ENCODE peak calls at places on chromosomes 12 and 14, in seven cellular contexts. U, L, X, D, R, G and S are unnamed samples.

GRCh38 chr12:66065623-66066022 is 64.9 kb downstream of the LLPH start:
- DNase-seq in D (no peak), G (no peak), X (no peak), R (peak; percentile 49), L (no peak), U (no peak), S (no peak)

GRCh38 chr14:93959239-93960107 is 16.9 kb downstream of the ASB2 start:
- DNase-seq in X (peak; percentile 94), D (peak; percentile 93), G (no peak), L (peak; percentile 90), U (peak; percentile 56), R (peak; percentile 95), S (no peak)

GRCh38 chr12:22312336-22312735 is 22.2 kb downstream of the ST8SIA1 start:
- DNase-seq in R (peak; percentile 54), U (peak; percentile 55), X (no peak), L (no peak), G (peak; percentile 48), D (no peak), S (peak; percentile 53)

GRCh38 chr12:62934799-62935674 is at the start of gene PPM1H:
- DNase-seq in D (peak; percentile 83), X (peak; percentile 35), G (peak; percentile 91), L (peak; percentile 62), R (peak; percentile 11), U (peak; percentile 70), S (peak; percentile 76)

GRCh38 chr14:89479802-89480201 is 62.8 kb upstream of the FOXN3 start:
- DNase-seq in L (no peak), D (no peak), R (peak; percentile 45), U (no peak), G (no peak), X (peak; percentile 97), S (no peak)

GRCh38 chr14:103221781-103222358 is 98.6 kb downstream of the TNFAIP2 start:
- DNase-seq in D (no peak), U (no peak), X (no peak), R (no peak), L (no peak), G (no peak), S (no peak)

GRCh38 chr14:85444685-85445084 is 85.3 kb upstream of the FLRT2 start:
- DNase-seq in L (no peak), R (peak; percentile 25), X (peak; percentile 28), G (peak; percentile 72), D (no peak), U (no peak), S (no peak)

GRCh38 chr12:45268672-45269406 is 52.9 kb downstream of the ANO6 start:
- DNase-seq in X (no peak), R (peak; percentile 82), U (peak; percentile 85), D (peak; percentile 80), L (peak; percentile 18), G (peak; percentile 79), S (peak; percentile 80)

GRCh38 chr12:122003646-122004611 is 17.8 kb upstream of the BCL7A start:
- DNase-seq in R (no peak), U (no peak), G (no peak), L (peak; percentile 80), D (no peak), X (no peak), S (no peak)

GRCh38 chr12:113351089-113351488 is 7.3 kb upstream of the PLBD2 start:
- DNase-seq in G (no peak), U (no peak), D (no peak), X (no peak), L (no peak), R (no peak), S (no peak)

GRCh38 chr12:12941450-12942350 is 10.3 kb downstream of the GPRC5D start:
- DNase-seq in R (no peak), X (no peak), G (no peak), D (no peak), U (no peak), L (no peak), S (no peak)

GRCh38 chr12:91984571-91984970 is 161.1 kb downstream of the BTG1 start:
- DNase-seq in L (no peak), R (peak; percentile 86), X (no peak), U (no peak), D (no peak), G (no peak), S (no peak)

GRCh38 chr12:3083241-3083921 is 6.2 kb downstream of the TSPAN9 start:
- DNase-seq in L (no peak), G (no peak), D (no peak), R (no peak), X (no peak), U (no peak), S (no peak)

GRCh38 chr12:110339184-110339952 is 58.3 kb downstream of the ATP2A2 start:
- DNase-seq in L (no peak), X (no peak), G (no peak), U (no peak), D (no peak), R (no peak), S (no peak)

GRCh38 chr14:89221109-89221508 is 195.9 kb downstream of the FOXN3 start:
- DNase-seq in D (no peak), U (no peak), X (no peak), L (no peak), R (peak; percentile 84), G (no peak), S (no peak)

GRCh38 chr12:81092053-81092452 is 14.2 kb downstream of the ACSS3 start:
- DNase-seq in L (no peak), X (no peak), U (no peak), G (no peak), D (no peak), R (no peak), S (no peak)

GRCh38 chr14:63544641-63545234 is 1.6 kb upstream of the PPP2R5E start:
- DNase-seq in X (no peak), G (no peak), D (no peak), R (peak; percentile 41), L (no peak), U (no peak), S (no peak)

GRCh38 chr14:72665259-72665658 is 228.6 kb downstream of the DPF3 start:
- DNase-seq in U (no peak), G (no peak), L (peak; percentile 30), D (no peak), R (peak; percentile 100), X (no peak), S (no peak)

GRCh38 chr14:63650336-63650952 is 8.8 kb upstream of the WDR89 start:
- DNase-seq in G (peak; percentile 83), L (no peak), U (no peak), D (no peak), X (no peak), R (peak; percentile 42), S (no peak)

GRCh38 chr12:130440411-130441080 is 102.9 kb downstream of the PIWIL1 start:
- DNase-seq in D (peak; percentile 32), X (no peak), R (no peak), L (no peak), G (no peak), U (no peak), S (no peak)

GRCh38 chr12:66620026-66620425 is 58.9 kb downstream of the GRIP1 start:
- DNase-seq in R (no peak), L (no peak), X (no peak), U (no peak), D (no peak), G (no peak), S (no peak)

GRCh38 chr14:85530626-85531025 is 682 bp downstream of the FLRT2 start:
- DNase-seq in R (no peak), L (no peak), D (no peak), U (no peak), G (no peak), X (no peak), S (no peak)

GRCh38 chr14:99522457-99522891 is 41.3 kb downstream of the CCNK start:
- DNase-seq in L (no peak), U (no peak), R (peak; percentile 78), G (peak; percentile 4), X (no peak), D (peak; percentile 54), S (peak; percentile 34)

GRCh38 chr14:36424478-36425102 is 95.4 kb downstream of the NKX2-1 start:
- DNase-seq in U (no peak), R (no peak), G (no peak), L (no peak), X (no peak), D (no peak), S (no peak)

GRCh38 chr14:36418937-36419336 is 98.5 kb upstream of the MBIP start:
- DNase-seq in X (no peak), U (no peak), R (no peak), G (no peak), D (no peak), L (no peak), S (no peak)

GRCh38 chr14:36426113-36426512 is 93.9 kb downstream of the NKX2-1 start:
- DNase-seq in G (no peak), X (no peak), U (no peak), D (no peak), R (no peak), L (no peak), S (no peak)

GRCh38 chr14:36423430-36423829 is 96.6 kb downstream of the NKX2-1 start:
- DNase-seq in L (no peak), D (no peak), G (no peak), X (no peak), R (no peak), U (no peak), S (no peak)

GRCh38 chr14:36420288-36420687 is 99.7 kb downstream of the NKX2-1 start:
- DNase-seq in L (no peak), R (no peak), X (no peak), U (no peak), D (no peak), G (no peak), S (no peak)
- H3K27me3 ChIP-seq in L (no peaks in the 10 kb centered on the region), R (no peaks in the 10 kb centered on the region), X (no peaks in the 10 kb centered on the region), U (no peaks in the 10 kb centered on the region), D (no peaks in the 10 kb centered on the region), G (no peaks in the 10 kb centered on the region), S (no peaks in the 10 kb centered on the region)

GRCh38 chr14:23006544-23007419 is 3.2 kb downstream of the C14orf93 start:
- DNase-seq in D (peak; percentile 98), L (peak; percentile 98), R (peak; percentile 97), G (peak; percentile 96), U (peak; percentile 97), X (peak; percentile 93), S (peak; percentile 95)
- TF ChIP-seq CTCF in D (peak; percentile 21), L (peak; percentile 48), R (peak; percentile 32), G (no peak), U (peak; percentile 50), X (peak; percentile 15), S (peak; percentile 33)

GRCh38 chr12:41437578-41437977 is 249.5 kb downstream of the PDZRN4 start:
- DNase-seq in L (no peak), U (no peak), G (no peak), X (no peak), D (no peak), R (no peak), S (no peak)
- H3K4me3 ChIP-seq in L (no peak overlapping the region), U (no peak overlapping the region), G (no peak overlapping the region), X (no peak overlapping the region), D (no peak overlapping the region), R (no peak overlapping the region), S (no peak overlapping the region)

DNA sequence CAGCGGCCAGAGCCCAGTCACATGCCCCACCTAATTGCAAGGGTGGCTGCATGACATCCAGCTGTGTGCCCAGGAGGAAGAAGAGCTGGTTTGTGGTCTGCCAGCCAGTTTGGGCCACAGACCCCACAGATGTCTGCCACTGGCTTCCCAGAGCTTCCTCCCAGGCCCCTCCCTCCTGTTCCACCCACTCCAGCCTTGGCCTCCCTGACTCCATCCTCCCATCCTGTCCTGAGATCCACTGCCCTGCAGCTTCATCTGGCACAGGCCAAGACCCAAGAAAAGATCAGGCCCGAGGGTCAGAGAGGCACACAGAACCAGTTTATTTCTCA is 5.9 kb downstream of the NGB start:
- DNase-seq in D (no peak), U (no peak), L (no peak), G (no peak), X (no peak), R (no peak), S (no peak)
- H3K27me3 ChIP-seq in D (no peaks in the 10 kb centered on the region), U (peaks cover 10% of the 10 kb centered on the region), L (no peaks in the 10 kb centered on the region), G (no peaks in the 10 kb centered on the region), X (no peaks in the 10 kb centered on the region), R (peaks cover 46% of the 10 kb centered on the region), S (peaks cover 63% of the 10 kb centered on the region)